ENCODE peak calls at places on chromosomes 4 and X, in four cellular contexts. U, S, F and G are unnamed samples.

GRCh38 chr4:111323496-111323895 is 700.6 kb upstream of the PITX2 start:
- DNase-seq in U (no peak), S (no peak), F (no peak), G (peak)

GRCh38 chrX:31165241-31166035 is 93.6 kb upstream of the FTHL17 start:
- DNase-seq in U (peak), S (no peak), F (no peak), G (peak)

GRCh38 chrX:20189171-20189570 is 47.5 kb upstream of the EIF1AX start:
- DNase-seq in U (peak), S (no peak), F (no peak), G (no peak)

GRCh38 chrX:129642641-129643040 is 12.1 kb downstream of the APLN start:
- DNase-seq in U (no peak), S (no peak), F (no peak), G (no peak)

GRCh38 chr4:48250343-48250742 is 19.3 kb downstream of the TEC start:
- DNase-seq in U (no peak), S (no peak), F (no peak), G (no peak)

GRCh38 chr4:59102311-59102710 is 1992.1 kb upstream of the IGFBP7 start:
- DNase-seq in U (no peak), S (no peak), F (no peak), G (no peak)

GRCh38 chr4:12724520-12724919 is 759.6 kb downstream of the RAB28 start:
- DNase-seq in U (peak), S (no peak), F (no peak), G (no peak)

GRCh38 chr4:1474126-1475090 is 68.2 kb upstream of the NKX1-1 start:
- DNase-seq in U (no peak), S (no peak), F (no peak), G (no peak)

GRCh38 chr4:3338976-3339531 is 46.2 kb downstream of the RGS12 start:
- DNase-seq in U (no peak), S (no peak), F (no peak), G (no peak)

GRCh38 chr4:37685211-37685725 is 908 bp downstream of the RELL1 start:
- DNase-seq in U (no peak), S (no peak), F (no peak), G (peak)

GRCh38 chr4:114926508-114926907 is 186.9 kb downstream of the NDST4 start:
- DNase-seq in U (no peak), S (no peak), F (no peak), G (no peak)

GRCh38 chr4:59571805-59572430 is 1628.2 kb upstream of the ADGRL3 start:
- DNase-seq in U (no peak), S (no peak), F (no peak), G (no peak)

GRCh38 chr4:95153182-95153581 is 395.4 kb downstream of the BMPR1B start:
- DNase-seq in U (no peak), S (no peak), F (no peak), G (no peak)

GRCh38 chrX:20362268-20363002 is 95.7 kb upstream of the RPS6KA3 start:
- DNase-seq in U (peak), S (peak), F (no peak), G (peak)

GRCh38 chrX:152061083-152061482 is 77.3 kb downstream of the MAGEA10 start:
- DNase-seq in U (no peak), S (no peak), F (no peak), G (no peak)

GRCh38 chr4:10030946-10031662 is 9.8 kb upstream of the SLC2A9 start:
- DNase-seq in U (no peak), S (no peak), F (no peak), G (no peak)

GRCh38 chrX:110341189-110342035 is 17.2 kb upstream of the RTL9 start:
- DNase-seq in U (no peak), S (peak), F (no peak), G (peak)

GRCh38 chr4:140256335-140256734 is 102.4 kb upstream of the MAML3 start:
- DNase-seq in U (peak), S (peak), F (no peak), G (peak)

GRCh38 chr4:20418865-20419451 is 167.3 kb downstream of the SLIT2 start:
- DNase-seq in U (peak), S (peak), F (no peak), G (peak)

GRCh38 chr4:182155806-182156205 is 87.4 kb upstream of the TENM3 start:
- DNase-seq in U (no peak), S (no peak), F (no peak), G (peak)

GRCh38 chr4:74794341-74794801 is at the start of gene BTC:
- DNase-seq in U (peak), S (peak), F (no peak), G (no peak)

DNA sequence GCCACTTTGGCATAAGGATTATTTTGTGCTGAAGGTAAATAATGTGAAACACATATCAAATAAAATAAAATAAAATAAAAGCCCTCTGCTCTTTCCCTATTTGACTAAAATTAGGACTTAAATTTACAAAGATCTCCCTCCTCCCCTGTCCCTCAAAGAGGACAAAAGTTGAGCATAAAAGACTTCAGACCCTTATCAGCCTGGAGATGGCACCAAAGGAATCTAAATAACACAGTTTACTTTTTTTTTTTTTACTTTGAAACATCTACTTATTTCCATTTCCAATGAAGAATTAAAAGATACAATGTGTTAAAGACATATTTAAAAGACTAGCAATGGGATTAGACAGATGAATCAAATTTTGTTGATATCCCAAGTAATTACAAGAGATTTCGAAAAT is 89.7 kb downstream of the EPHA5 start:
- DNase-seq in U (no peak), S (peak), F (no peak), G (no peak)
- TF ChIP-seq MAZ in U (no peak), S (no peak), F (no peak), G (no peak)

DNA sequence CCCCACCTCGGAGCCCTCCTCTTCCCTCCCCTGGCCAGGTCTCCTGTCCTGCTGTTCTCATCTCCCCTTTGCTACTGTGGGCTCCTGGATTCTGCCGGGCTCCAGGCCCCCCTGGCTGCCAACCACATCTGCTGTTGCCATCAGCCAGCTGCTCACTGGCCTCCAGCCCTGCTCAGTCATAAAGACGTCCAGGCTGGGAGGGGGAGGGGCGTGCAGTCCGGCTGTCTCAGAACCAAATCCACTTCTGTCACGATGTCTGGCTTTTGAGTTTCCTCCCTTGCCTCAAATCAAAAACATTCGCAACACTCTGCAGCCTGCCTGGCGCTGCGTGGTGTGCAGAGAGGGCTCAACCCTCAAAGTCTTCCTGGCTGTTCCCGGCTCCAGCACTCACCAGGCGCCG is 7.1 kb downstream of the RASL11B start:
- DNase-seq in U (no peak), S (no peak), F (no peak), G (peak)
- TF ChIP-seq MAZ in U (no peak), S (no peak), F (no peak), G (no peak)

GRCh38 chr4:152937280-152937534 is 1.1 kb downstream of the FHDC1 start:
- DNase-seq in U (no peak), S (no peak), F (no peak), G (no peak)

GRCh38 chr4:152937535-152938236 is 1.6 kb downstream of the FHDC1 start:
- DNase-seq in U (no peak), S (peak), F (peak), G (peak)

GRCh38 chr4:152935138-152935537 is 985 bp upstream of the FHDC1 start:
- DNase-seq in U (no peak), S (peak), F (peak), G (no peak)

GRCh38 chr4:152935661-152936445 is at the start of gene FHDC1:
- DNase-seq in U (no peak), S (peak), F (peak), G (no peak)

GRCh38 chr4:152936446-152937279 is 540 bp downstream of the FHDC1 start:
- DNase-seq in U (no peak), S (peak), F (peak), G (peak)
- TF ChIP-seq MAZ in U (no peak), S (no peak), F (no peak), G (no peak)

GRCh38 chr4:157014621-157015591 is 43.3 kb upstream of the PDGFC start:
- DNase-seq in U (no peak), S (no peak), F (no peak), G (peak)
- TF ChIP-seq MAZ in U (no peak), S (no peak), F (no peak), G (no peak)

GRCh38 chr4:87620086-87620485 is 11.8 kb downstream of the DSPP start:
- DNase-seq in U (no peak), S (no peak), F (no peak), G (no peak)
- TF ChIP-seq MAZ in U (no peak), S (no peak), F (no peak), G (no peak)

GRCh38 chr4:80361329-80361900 is 25.9 kb downstream of the CFAP299 start:
- DNase-seq in U (peak), S (peak), F (no peak), G (peak)
- TF ChIP-seq MAZ in U (no peak), S (no peak), F (no peak), G (no peak)

GRCh38 chr4:82463221-82463620 is 32.8 kb downstream of the ENOPH1 start:
- DNase-seq in U (no peak), S (no peak), F (no peak), G (no peak)
- TF ChIP-seq MAZ in U (no peak), S (no peak), F (no peak), G (no peak)

DNA sequence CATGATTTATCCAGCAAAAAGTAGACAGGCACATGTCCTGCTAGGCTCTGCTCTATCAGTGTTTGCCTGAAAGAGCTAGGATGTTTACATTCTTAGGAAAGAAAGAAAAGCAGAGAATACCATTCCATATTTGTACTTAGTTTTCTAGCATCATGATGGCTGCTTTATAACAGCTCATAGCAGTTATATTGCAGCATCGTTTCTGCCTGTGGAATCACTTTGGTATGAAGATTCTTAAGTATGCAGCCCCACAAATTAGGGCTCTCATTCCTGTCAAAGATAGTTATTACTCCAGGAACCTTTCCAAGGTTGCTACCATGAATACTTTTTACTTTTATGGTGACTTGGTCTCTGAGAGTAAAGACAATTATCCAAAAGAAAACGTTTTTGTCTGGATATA is 119.0 kb upstream of the MYOZ2 start:
- DNase-seq in U (no peak), S (no peak), F (no peak), G (peak)
- TF ChIP-seq MAZ in U (no peak), S (no peak), F (no peak), G (no peak)